ENCODE peak calls at places on chromosomes 11 and 22, in six cellular contexts. X is HEK293T, I is H1, C is HCT116, Q is GM12878, K is HepG2. J is an unnamed sample.

GRCh38 chr11:3160252-3161031 is 4.7 kb downstream of the OSBPL5 start:
- DNase-seq in I (peak; percentile 87), C (peak; percentile 46), Q (no peak), K (no peak), X (peak; percentile 83), J (peak; percentile 93)

GRCh38 chr11:70108250-70108649 is 30.1 kb downstream of the ANO1 start:
- DNase-seq in X (no peak), K (no peak), I (no peak), C (no peak), Q (no peak), J (no peak)

GRCh38 chr22:30079952-30080533 is at the start of gene HORMAD2:
- DNase-seq in X (no peak), K (no peak), Q (no peak), I (peak; percentile 87), C (no peak), J (peak; percentile 96)

GRCh38 chr11:114447444-114447843 is 8.2 kb downstream of the REXO2 start:
- DNase-seq in Q (no peak), I (no peak), K (no peak), X (no peak), C (no peak), J (no peak)

GRCh38 chr11:7414729-7415536 is 70.4 kb upstream of the OLFML1 start:
- DNase-seq in C (no peak), I (no peak), X (no peak), Q (no peak), K (no peak), J (no peak)

GRCh38 chr11:66338276-66339162 is 2.3 kb upstream of the RIN1 start:
- DNase-seq in C (no peak), I (no peak), Q (no peak), K (no peak), X (no peak), J (no peak)

GRCh38 chr11:6992457-6993431 is 27.4 kb downstream of the ZNF214 start:
- DNase-seq in Q (no peak), I (no peak), X (no peak), K (no peak), C (no peak), J (no peak)

GRCh38 chr11:72574534-72575460 is 99.4 kb downstream of the PDE2A start:
- DNase-seq in Q (no peak), I (no peak), K (no peak), C (no peak), X (no peak), J (no peak)

GRCh38 chr11:46001427-46002049 is 79.1 kb downstream of the LARGE2 start:
- DNase-seq in I (no peak), Q (no peak), X (no peak), C (no peak), K (no peak), J (no peak)

GRCh38 chr22:38034278-38034882 is 22.8 kb upstream of the PICK1 start:
- DNase-seq in Q (peak; percentile 15), I (peak; percentile 56), C (peak; percentile 68), K (peak; percentile 50), X (peak; percentile 63), J (peak; percentile 71)

GRCh38 chr11:129190087-129190486 is 2.0 kb downstream of the ARHGAP32 start:
- DNase-seq in C (no peak), K (no peak), Q (no peak), X (no peak), I (no peak), J (no peak)

GRCh38 chr11:4647795-4648194 is 4.0 kb downstream of the OR51E1 start:
- DNase-seq in I (no peak), X (no peak), Q (no peak), K (no peak), C (no peak), J (no peak)

GRCh38 chr11:134438533-134438932 is 26.5 kb upstream of the B3GAT1 start:
- DNase-seq in X (no peak), Q (no peak), I (no peak), C (no peak), K (no peak), J (no peak)

GRCh38 chr11:113664981-113665710 is 41.0 kb downstream of the TMPRSS5 start:
- DNase-seq in X (no peak), I (no peak), Q (no peak), C (no peak), K (peak; percentile 63), J (no peak)

GRCh38 chr11:126507646-126508045 is 152.2 kb downstream of the ST3GAL4 start:
- DNase-seq in I (no peak), Q (no peak), X (no peak), K (no peak), C (no peak), J (no peak)

GRCh38 chr11:32916361-32916760 is 23.8 kb downstream of the QSER1 start:
- DNase-seq in K (no peak), X (no peak), C (no peak), I (no peak), Q (no peak), J (no peak)

GRCh38 chr22:37684803-37685615 is 1.1 kb upstream of the NOL12 start:
- DNase-seq in K (peak; percentile 58), I (no peak), C (no peak), X (no peak), Q (no peak), J (no peak)

GRCh38 chr22:40791241-40791640 is 27.9 kb downstream of the SLC25A17 start:
- DNase-seq in X (no peak), C (no peak), K (no peak), I (no peak), Q (no peak), J (no peak)

GRCh38 chr11:615453-616319 is at the start of gene IRF7:
- DNase-seq in X (peak; percentile 46), K (no peak), C (peak; percentile 73), Q (peak; percentile 89), I (no peak), J (peak; percentile 91)

GRCh38 chr11:2751523-2752203 is 51.9 kb upstream of the KCNQ1OT1 start:
- DNase-seq in K (no peak), I (no peak), X (no peak), Q (no peak), C (no peak), J (no peak)

DNA sequence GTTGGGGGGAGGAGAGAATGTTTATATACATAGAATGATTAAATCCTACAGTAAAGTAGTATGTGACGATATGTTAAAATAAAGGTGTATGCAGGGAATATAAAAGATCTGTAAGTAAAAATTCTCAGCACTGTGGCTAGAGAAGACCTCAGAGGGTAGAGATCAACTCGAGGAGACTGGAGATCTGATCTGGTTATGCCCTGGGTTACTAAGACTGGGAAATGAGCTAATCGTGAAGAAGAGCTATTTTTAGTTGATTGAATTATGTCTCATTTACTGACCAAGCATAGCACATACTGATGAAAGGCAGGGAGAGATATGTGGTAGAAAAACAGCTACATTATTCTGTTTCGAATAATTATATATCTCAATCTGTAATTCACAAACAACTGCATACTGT is 42.8 kb upstream of the ALKBH3 start:
- DNase-seq in K (no peak), Q (no peak), X (no peak), I (no peak), C (no peak), J (no peak)
- TF ChIP-seq SP1 in K (no peak), Q (no peak), X (no peak), I (no peak), C (no peak), J (no peak)

GRCh38 chr11:60927061-60927592 is 2.9 kb downstream of the TMEM132A start:
- DNase-seq in X (no peak), C (no peak), Q (no peak), K (no peak), I (no peak), J (no peak)
- TF ChIP-seq SP1 in X (no peak), C (no peak), Q (no peak), K (no peak), I (no peak), J (no peak)

GRCh38 chr11:10405858-10406592 is 49.0 kb upstream of the AMPD3 start:
- DNase-seq in K (peak; percentile 80), Q (peak; percentile 4), C (peak; percentile 87), I (peak; percentile 31), X (peak; percentile 78), J (peak; percentile 57)
- TF ChIP-seq SP1 in K (no peak), Q (no peak), C (peak; percentile 40), I (peak; percentile 12), X (no peak), J (no peak)

GRCh38 chr11:71339178-71339881 is 87.0 kb upstream of the SHANK2 start:
- DNase-seq in Q (no peak), I (no peak), C (no peak), X (no peak), K (no peak), J (no peak)
- TF ChIP-seq SP1 in Q (no peak), I (no peak), C (no peak), X (no peak), K (no peak), J (no peak)

DNA sequence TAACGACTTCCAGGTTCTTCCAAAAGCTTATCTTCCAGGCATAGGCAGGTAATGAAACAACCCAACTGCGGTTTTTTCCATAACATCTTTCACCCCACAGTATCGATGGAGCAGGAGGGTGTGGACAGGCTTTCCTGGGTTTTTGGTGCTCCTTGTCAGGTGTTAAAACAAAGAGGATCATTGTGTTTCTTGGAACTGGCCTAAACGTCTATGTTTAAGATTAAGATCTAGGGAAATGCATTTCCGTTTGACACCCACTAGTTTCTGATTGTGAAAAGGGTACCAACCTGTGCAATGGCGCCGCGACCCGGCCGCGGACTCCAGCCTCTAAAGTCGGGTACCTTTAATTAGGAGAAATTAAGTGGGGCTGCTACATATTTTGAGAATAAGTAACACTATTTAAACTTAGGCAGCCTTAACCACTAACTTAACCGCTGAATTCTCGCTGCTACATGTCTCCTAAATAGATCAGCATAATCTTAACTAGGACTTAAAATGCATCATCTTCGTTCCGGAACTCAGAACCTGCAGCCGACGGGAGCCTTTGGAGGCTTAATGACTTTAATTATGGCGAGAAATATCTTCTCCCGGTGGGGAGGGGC is 31.5 kb downstream of the C22orf31 start:
- DNase-seq in I (no peak), X (no peak), K (peak; percentile 72), C (peak; percentile 50), Q (no peak), J (no peak)
- TF ChIP-seq SP1 in I (no peak), X (no peak), K (no peak), C (no peak), Q (no peak), J (no peak)

GRCh38 chr11:17352925-17353227 is 1.3 kb downstream of the NCR3LG1 start:
- DNase-seq in C (no peak), Q (no peak), K (peak; percentile 35), X (peak; percentile 39), I (no peak), J (peak; percentile 31)
- TF ChIP-seq SP1 in C (no peak), Q (no peak), K (no peak), X (no peak), I (no peak), J (no peak)